ENCODE peak calls at places on chromosome 14, in ten cellular contexts. E, J, Y, I, G, F, O, Z, A and M are unnamed samples.

GRCh38 chr14:62778310-62778709 is 266.9 kb downstream of the KCNH5 start:
- DNase-seq in E (no peak), J (no peak), Y (no peak), I (no peak), G (no peak), F (no peak), O (no peak), Z (no peak), A (no peak), M (no peak)

GRCh38 chr14:56202256-56202655 is 84.0 kb downstream of the PELI2 start:
- DNase-seq in E (no peak), J (no peak), Y (no peak), I (no peak), G (no peak), F (no peak), O (no peak), Z (no peak), A (no peak), M (peak)

GRCh38 chr14:73935666-73936065 is 14.2 kb downstream of the FAM161B start:
- DNase-seq in E (no peak), J (no peak), Y (peak), I (no peak), G (peak), F (peak), O (peak), Z (peak), A (peak), M (no peak)

GRCh38 chr14:50303744-50304471 is 8.1 kb downstream of the L2HGDH start:
- DNase-seq in E (no peak), J (peak), Y (peak), I (no peak), G (no peak), F (no peak), O (no peak), Z (peak), A (no peak), M (no peak)

GRCh38 chr14:24234095-24235020 is 1.6 kb downstream of the GMPR2 start:
- DNase-seq in E (no peak), J (no peak), Y (no peak), I (no peak), G (no peak), F (no peak), O (no peak), Z (no peak), A (no peak), M (no peak)

GRCh38 chr14:98665019-98665418 is 607.0 kb downstream of the BCL11B start:
- DNase-seq in E (no peak), J (no peak), Y (no peak), I (no peak), G (no peak), F (peak), O (no peak), Z (no peak), A (no peak), M (no peak)

GRCh38 chr14:49642163-49642562 is 7.1 kb upstream of the DNAAF2 start:
- DNase-seq in E (no peak), J (no peak), Y (no peak), I (no peak), G (no peak), F (no peak), O (no peak), Z (no peak), A (no peak), M (no peak)

GRCh38 chr14:66628646-66629045 is 120.7 kb downstream of the GPHN start:
- DNase-seq in E (no peak), J (no peak), Y (no peak), I (no peak), G (no peak), F (no peak), O (no peak), Z (peak), A (no peak), M (no peak)

GRCh38 chr14:104473244-104473565 is 106.4 kb upstream of the C14orf180 start:
- DNase-seq in E (no peak), J (no peak), Y (no peak), I (no peak), G (no peak), F (peak), O (no peak), Z (no peak), A (no peak), M (no peak)

GRCh38 chr14:64806202-64806861 is 73.4 kb downstream of the SPTB start:
- DNase-seq in E (no peak), J (no peak), Y (peak), I (no peak), G (no peak), F (no peak), O (peak), Z (peak), A (no peak), M (no peak)

GRCh38 chr14:69876221-69876847 is 2.9 kb upstream of the SMOC1 start:
- DNase-seq in E (no peak), J (no peak), Y (no peak), I (no peak), G (no peak), F (no peak), O (no peak), Z (no peak), A (no peak), M (no peak)

GRCh38 chr14:56378474-56378873 is 201.1 kb upstream of the TMEM260 start:
- DNase-seq in E (no peak), J (no peak), Y (peak), I (peak), G (no peak), F (no peak), O (no peak), Z (peak), A (no peak), M (no peak)

GRCh38 chr14:91008759-91009409 is 51.6 kb downstream of the RPS6KA5 start:
- DNase-seq in E (no peak), J (no peak), Y (no peak), I (peak), G (no peak), F (no peak), O (no peak), Z (no peak), A (no peak), M (no peak)

GRCh38 chr14:23930742-23931141 is 22.8 kb upstream of the DHRS4 start:
- DNase-seq in E (no peak), J (no peak), Y (peak), I (peak), G (no peak), F (no peak), O (no peak), Z (no peak), A (no peak), M (no peak)

GRCh38 chr14:96072746-96073145 is 33.6 kb downstream of the C14orf132 start:
- DNase-seq in E (no peak), J (no peak), Y (no peak), I (no peak), G (no peak), F (no peak), O (no peak), Z (no peak), A (no peak), M (no peak)

GRCh38 chr14:30903285-30904124 is 29.1 kb downstream of the COCH start:
- DNase-seq in E (no peak), J (no peak), Y (no peak), I (no peak), G (no peak), F (no peak), O (no peak), Z (no peak), A (no peak), M (no peak)

GRCh38 chr14:30907659-30908057 is 33.3 kb downstream of the COCH start:
- DNase-seq in E (no peak), J (no peak), Y (no peak), I (no peak), G (no peak), F (no peak), O (no peak), Z (no peak), A (no peak), M (no peak)

GRCh38 chr14:30908826-30909225 is 34.5 kb downstream of the COCH start:
- DNase-seq in E (no peak), J (no peak), Y (no peak), I (no peak), G (no peak), F (no peak), O (no peak), Z (no peak), A (no peak), M (no peak)

DNA sequence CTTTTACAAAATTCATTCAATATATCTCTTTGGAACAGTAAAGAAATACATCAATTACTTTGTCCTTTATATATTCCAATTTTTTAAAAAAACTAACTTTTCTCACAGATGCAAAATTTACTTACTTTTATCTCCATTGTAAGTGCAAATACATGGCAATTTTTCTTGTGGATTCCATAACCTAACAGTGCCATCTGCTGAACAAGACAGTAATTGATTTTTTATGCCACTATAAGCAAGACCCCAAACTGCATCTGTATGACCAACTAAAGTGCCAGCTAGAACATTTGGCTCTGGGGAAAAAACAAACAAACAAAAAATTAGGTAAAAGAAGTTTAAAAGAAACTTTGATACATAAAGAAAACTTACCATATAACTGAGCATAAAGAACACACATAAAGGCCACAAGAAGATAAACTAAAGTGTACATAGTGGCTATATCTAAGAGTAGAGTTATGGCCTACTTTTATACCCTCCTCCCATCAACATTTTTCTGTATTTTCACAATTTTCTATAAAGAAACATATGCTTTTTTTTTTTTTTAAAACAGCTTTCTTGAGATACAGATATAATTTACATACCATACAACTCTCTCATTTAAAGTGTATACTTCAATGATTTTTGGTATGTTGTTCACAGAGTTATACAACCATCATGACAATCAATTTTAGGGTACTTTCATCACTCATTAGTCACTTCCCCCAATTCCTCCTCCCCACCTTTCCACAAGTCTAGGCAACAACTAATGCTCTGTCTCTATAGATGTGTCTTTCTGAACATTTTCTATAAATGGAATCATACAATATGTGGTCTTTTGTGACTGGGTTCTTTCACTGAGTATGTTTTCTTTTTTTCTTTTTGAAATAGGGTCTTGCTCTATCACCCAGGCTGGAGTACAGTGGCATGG is 32.6 kb downstream of the COCH start:
- DNase-seq in E (no peak), J (no peak), Y (peak), I (no peak), G (peak), F (no peak), O (no peak), Z (peak), A (no peak), M (no peak)
- TF ChIP-seq CTCF in E (peak), J (peak), Y (peak), I (no peak), G (peak), F (peak), O (peak), Z (peak), A (no peak), M (peak)

DNA sequence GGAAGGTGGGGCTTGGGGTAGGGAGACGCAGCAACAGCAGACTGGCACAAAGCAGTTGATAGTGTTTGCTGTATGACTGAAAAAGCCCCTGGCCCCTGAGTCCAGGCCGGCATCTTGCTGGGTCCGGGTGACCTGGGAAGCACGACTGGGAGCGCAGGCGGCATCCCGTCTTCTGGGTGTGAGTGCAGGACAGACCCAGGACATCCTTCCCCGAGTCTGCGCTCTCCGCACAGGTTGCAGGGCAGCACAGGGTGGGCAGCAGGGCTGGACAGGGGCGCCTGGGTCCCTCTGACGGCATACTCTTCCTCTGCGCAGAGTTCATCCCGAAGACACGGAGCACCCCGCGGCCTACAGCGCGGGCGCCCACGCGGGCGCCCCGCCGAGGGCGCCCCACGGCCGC is 9.3 kb upstream of the CYP46A1 start:
- DNase-seq in E (no peak), J (peak), Y (no peak), I (no peak), G (no peak), F (no peak), O (no peak), Z (no peak), A (no peak), M (no peak)
- TF ChIP-seq CTCF in E (no peak), J (no peak), Y (no peak), I (no peak), G (no peak), F (no peak), O (no peak), Z (no peak), A (no peak), M (no peak)

GRCh38 chr14:85276829-85277228 is 253.1 kb upstream of the FLRT2 start:
- DNase-seq in E (no peak), J (no peak), Y (peak), I (no peak), G (no peak), F (peak), O (no peak), Z (peak), A (no peak), M (no peak)
- TF ChIP-seq CTCF in E (no peak), J (no peak), Y (no peak), I (no peak), G (no peak), F (no peak), O (no peak), Z (no peak), A (no peak), M (no peak)

GRCh38 chr14:30333934-30334333 is 225.0 kb upstream of the G2E3 start:
- DNase-seq in E (no peak), J (no peak), Y (no peak), I (no peak), G (no peak), F (no peak), O (no peak), Z (no peak), A (no peak), M (no peak)
- TF ChIP-seq CTCF in E (no peak), J (no peak), Y (no peak), I (no peak), G (no peak), F (no peak), O (no peak), Z (no peak), A (no peak), M (no peak)

GRCh38 chr14:81673930-81674329 is 140.3 kb upstream of the SEL1L start:
- DNase-seq in E (no peak), J (no peak), Y (no peak), I (no peak), G (no peak), F (no peak), O (no peak), Z (no peak), A (no peak), M (no peak)
- TF ChIP-seq CTCF in E (no peak), J (no peak), Y (no peak), I (no peak), G (no peak), F (no peak), O (no peak), Z (no peak), A (no peak), M (no peak)

DNA sequence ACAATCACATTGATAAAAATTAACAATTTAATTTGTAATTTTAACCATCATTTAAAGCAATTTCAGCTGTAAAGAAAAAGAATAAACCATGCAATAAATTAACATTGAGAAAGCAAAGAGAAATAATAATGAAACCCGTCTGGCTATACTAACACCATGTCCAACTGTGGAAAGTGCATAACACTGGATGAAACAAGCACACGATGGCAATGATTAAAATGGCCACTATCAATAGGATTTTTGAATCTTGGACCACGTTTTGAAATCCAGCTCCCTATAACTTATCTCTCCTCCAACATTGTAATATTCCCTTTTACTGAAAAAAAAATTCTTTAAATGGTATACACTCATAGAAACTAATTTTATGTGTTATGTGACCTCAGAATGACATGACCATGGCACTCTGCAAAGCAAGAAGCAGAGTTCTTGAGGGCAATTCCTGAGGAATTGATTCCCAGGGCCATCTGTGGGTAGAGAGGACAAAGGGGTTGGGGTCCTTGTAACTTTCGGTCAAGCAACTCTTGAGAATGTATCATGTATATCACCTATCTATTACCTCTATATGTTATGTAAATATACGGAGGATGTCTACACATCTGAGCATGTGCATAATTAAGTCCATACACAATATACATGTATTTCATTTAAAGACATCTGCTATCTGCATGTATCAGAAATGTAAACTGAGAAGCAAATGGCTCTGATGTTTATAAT is 4.8 kb downstream of the FOXA1 start:
- DNase-seq in E (no peak), J (no peak), Y (no peak), I (no peak), G (no peak), F (no peak), O (no peak), Z (no peak), A (no peak), M (no peak)
- TF ChIP-seq CTCF in E (no peak), J (no peak), Y (no peak), I (no peak), G (no peak), F (no peak), O (no peak), Z (no peak), A (no peak), M (no peak)